ENCODE peak calls at places on chromosomes 12 and 14, in nine cellular contexts. H is H4; O is stimulated activated CD4-positive, alpha-beta T cell treated with anti-CD3 and anti-CD28 coated beads, Interleukin-2, amount 100 ng/mL, for 48 hours; L is stimulated activated naive CD4-positive, alpha-beta T cell treated with Interleukin-2 at 50 U/mL for 16 hours; I is HT1080; B is left cardiac atrium; G is CD4-positive, alpha-beta T cell; C is NCI-H2171 treated with DMSO at 0.1 percent for 48 hours; T is naive thymus-derived CD8-positive, alpha-beta T cell. F is an unnamed sample.

GRCh38 chr12:51941011-51941561 is 10.4 kb upstream of the ACVR1B start:
- DNase-seq in O (no peak), T (no peak), H (no peak), C (peak; percentile 89), L (no peak), B (no peak), G (no peak), I (no peak), F (no peak)

GRCh38 chr12:68317047-68317667 is 15.0 kb downstream of the MDM1 start:
- DNase-seq in I (peak; percentile 15), H (peak; percentile 27), G (peak; percentile 19), T (peak; percentile 61), B (peak; percentile 31), L (peak; percentile 6), C (peak; percentile 68), O (peak; percentile 50), F (peak; percentile 11)

GRCh38 chr12:90076851-90077319 is 368.2 kb upstream of the ATP2B1 start:
- DNase-seq in O (no peak), G (no peak), L (no peak), I (no peak), T (peak; percentile 5), H (no peak), B (no peak), C (no peak), F (no peak)

GRCh38 chr12:75727577-75727976 is 216.2 kb upstream of the KRR1 start:
- DNase-seq in G (no peak), C (no peak), B (no peak), O (no peak), I (no peak), L (no peak), T (no peak), H (no peak), F (no peak)

GRCh38 chr14:100568164-100568997 is 18.8 kb downstream of the BEGAIN start:
- DNase-seq in B (no peak), L (no peak), C (no peak), H (no peak), I (no peak), T (no peak), G (no peak), O (no peak), F (no peak)

GRCh38 chr12:121138284-121138683 is 5.6 kb downstream of the P2RX7 start:
- DNase-seq in G (no peak), H (no peak), C (no peak), B (no peak), I (peak; percentile 34), L (no peak), O (no peak), T (no peak), F (no peak)

GRCh38 chr12:114895822-114896221 is 211.8 kb upstream of the TBX3 start:
- DNase-seq in L (no peak), O (no peak), I (no peak), C (no peak), B (no peak), T (no peak), G (no peak), H (peak; percentile 80), F (no peak)

GRCh38 chr14:79016828-79017505 is 846.8 kb downstream of the NRXN3 start:
- DNase-seq in H (peak; percentile 58), O (no peak), T (no peak), L (no peak), G (no peak), I (peak; percentile 75), C (peak; percentile 56), B (no peak), F (no peak)

GRCh38 chr14:70257526-70257925 is 68.8 kb upstream of the SLC8A3 start:
- DNase-seq in C (no peak), I (peak; percentile 5), T (no peak), O (peak; percentile 18), B (no peak), L (no peak), G (no peak), H (no peak), F (no peak)

GRCh38 chr12:49961111-49961922 is at the start of gene AQP5:
- DNase-seq in H (no peak), G (no peak), L (no peak), I (no peak), O (no peak), T (no peak), B (no peak), C (no peak), F (no peak)

GRCh38 chr12:104684884-104685283 is 228.1 kb downstream of the CHST11 start:
- DNase-seq in I (no peak), T (no peak), G (no peak), C (peak; percentile 90), L (no peak), B (no peak), O (no peak), H (no peak), F (no peak)

GRCh38 chr14:100484531-100485267 is 102.5 kb downstream of the BEGAIN start:
- DNase-seq in B (no peak), O (no peak), C (no peak), I (no peak), T (no peak), L (no peak), G (no peak), H (no peak), F (no peak)

GRCh38 chr12:114025935-114026334 is 59.8 kb upstream of the RBM19 start:
- DNase-seq in H (no peak), T (no peak), O (no peak), I (no peak), B (peak; percentile 35), C (peak; percentile 35), G (no peak), L (no peak), F (no peak)

GRCh38 chr14:68607852-68608232 is 185.0 kb downstream of the ZFP36L1 start:
- DNase-seq in H (no peak), L (no peak), C (no peak), I (no peak), G (no peak), T (no peak), O (no peak), B (no peak), F (no peak)

GRCh38 chr12:76311796-76312195 is 36.4 kb downstream of the BBS10 start:
- DNase-seq in B (no peak), C (no peak), H (no peak), G (no peak), T (no peak), I (peak; percentile 21), L (no peak), O (no peak), F (no peak)

GRCh38 chr12:54984602-54985376 is at the start of gene TESPA1:
- DNase-seq in L (peak; percentile 80), I (peak; percentile 75), C (no peak), O (peak; percentile 75), H (peak; percentile 62), B (peak; percentile 63), T (peak; percentile 86), G (peak; percentile 87), F (peak; percentile 59)

GRCh38 chr14:52895000-52895399 is 55.9 kb downstream of the FERMT2 start:
- DNase-seq in G (no peak), I (peak; percentile 26), T (no peak), O (no peak), B (no peak), C (no peak), L (no peak), H (no peak), F (no peak)

GRCh38 chr12:91142184-91142583 is 30.9 kb upstream of the LUM start:
- DNase-seq in C (no peak), I (no peak), T (no peak), G (no peak), O (no peak), B (no peak), H (no peak), L (no peak), F (no peak)

GRCh38 chr12:117912756-117913155 is 56.0 kb downstream of the KSR2 start:
- DNase-seq in O (no peak), H (no peak), G (no peak), L (no peak), C (no peak), I (no peak), B (no peak), T (no peak), F (no peak)

GRCh38 chr14:90674043-90674670 is 142.1 kb downstream of the TTC7B start:
- DNase-seq in L (no peak), H (no peak), C (peak; percentile 95), G (no peak), O (no peak), I (no peak), T (no peak), B (no peak), F (no peak)

GRCh38 chr14:39247256-39247655 is 13.5 kb downstream of the MIA2 start:
- DNase-seq in T (no peak), H (peak; percentile 51), G (no peak), O (no peak), I (peak; percentile 85), C (no peak), L (no peak), B (no peak), F (no peak)

GRCh38 chr12:12734561-12735071 is 17.4 kb downstream of the CDKN1B start:
- DNase-seq in O (no peak), H (no peak), C (no peak), G (no peak), I (peak; percentile 24), L (no peak), T (no peak), B (no peak), F (no peak)

GRCh38 chr14:100271247-100271939 is 32.4 kb downstream of the YY1 start:
- DNase-seq in C (peak; percentile 38), H (no peak), G (peak; percentile 9), B (no peak), L (peak; percentile 17), T (no peak), I (no peak), O (peak; percentile 15), F (no peak)

GRCh38 chr12:75631809-75632208 is 120.4 kb upstream of the KRR1 start:
- DNase-seq in B (no peak), C (no peak), O (no peak), H (no peak), T (no peak), G (no peak), L (no peak), I (no peak), F (no peak)

GRCh38 chr14:38971258-38971921 is 131.6 kb downstream of the SEC23A start:
- DNase-seq in O (no peak), I (no peak), H (no peak), G (no peak), T (no peak), B (no peak), C (peak; percentile 92), L (no peak), F (no peak)

GRCh38 chr12:12427568-12427967 is 70.7 kb downstream of the BORCS5 start:
- DNase-seq in L (no peak), B (no peak), H (no peak), T (no peak), I (no peak), G (no peak), O (no peak), C (no peak), F (no peak)

GRCh38 chr14:68637106-68638021 is 155.5 kb downstream of the ZFP36L1 start:
- DNase-seq in B (peak; percentile 60), T (no peak), L (no peak), O (no peak), G (no peak), I (peak; percentile 56), H (no peak), C (no peak), F (no peak)

GRCh38 chr12:77923882-77924281 is 93.2 kb downstream of the NAV3 start:
- DNase-seq in H (peak; percentile 7), I (no peak), G (no peak), T (no peak), C (no peak), O (no peak), L (no peak), B (no peak), F (no peak)